ENCODE peak calls at places on chromosomes 12 and 14, in five cellular contexts. L is GM23248, B is C1 segment of cervical spinal cord, S is activated T-helper 1 cell treated with Interleukin-2 at 50 U/mL for 16 hours, C is GM19239. Z is an unnamed sample.

GRCh38 chr12:26741828-26742227 is 91.2 kb downstream of the ITPR2 start:
- DNase-seq in B (no peak), L (no peak), S (no peak), C (no peak), Z (no peak)

GRCh38 chr12:20212036-20212435 is 156.3 kb upstream of the PDE3A start:
- DNase-seq in B (no peak), L (peak; percentile 15), C (no peak), S (no peak), Z (no peak)

GRCh38 chr14:95518045-95518751 is 1.7 kb upstream of the SYNE3 start:
- DNase-seq in L (peak; percentile 42), S (no peak), C (no peak), B (no peak), Z (no peak)

GRCh38 chr14:100660498-100661339 is 66.0 kb upstream of the DLK1 start:
- DNase-seq in L (peak; percentile 66), C (no peak), B (no peak), S (no peak), Z (no peak)

GRCh38 chr12:111426341-111427185 is 20.8 kb downstream of the SH2B3 start:
- DNase-seq in L (peak; percentile 54), C (no peak), S (no peak), B (no peak), Z (no peak)

GRCh38 chr14:104333903-104334811 is 195.8 kb downstream of the KIF26A start:
- DNase-seq in C (no peak), L (no peak), S (no peak), B (no peak), Z (no peak)

GRCh38 chr14:66944872-66945271 is 244.4 kb upstream of the GARIN2 start:
- DNase-seq in S (no peak), C (no peak), L (peak; percentile 44), B (no peak), Z (no peak)

GRCh38 chr14:99282261-99283050 is 10.5 kb upstream of the BCL11B start:
- DNase-seq in L (no peak), B (no peak), S (no peak), C (no peak), Z (peak; percentile 4)

GRCh38 chr14:73465833-73466532 is 7.6 kb upstream of the NUMB start:
- DNase-seq in S (no peak), B (no peak), C (no peak), L (peak; percentile 39), Z (no peak)

GRCh38 chr12:62075860-62076259 is 184.3 kb upstream of the USP15 start:
- DNase-seq in C (no peak), S (no peak), B (no peak), L (no peak), Z (no peak)

GRCh38 chr12:105253882-105254513 is 18.0 kb upstream of the APPL2 start:
- DNase-seq in B (no peak), S (no peak), C (no peak), L (peak; percentile 87), Z (no peak)

GRCh38 chr14:92898732-92899131 is 24.2 kb upstream of the CHGA start:
- DNase-seq in S (no peak), C (no peak), L (no peak), B (no peak), Z (no peak)

GRCh38 chr14:100066984-100067383 is 1.8 kb downstream of the EVL start:
- DNase-seq in C (no peak), S (no peak), B (no peak), L (no peak), Z (no peak)

GRCh38 chr12:95790912-95791849 is 617 bp upstream of the NTN4 start:
- DNase-seq in L (peak; percentile 56), S (no peak), B (no peak), C (no peak), Z (peak; percentile 28)

GRCh38 chr12:111420494-111420893 is 14.8 kb downstream of the SH2B3 start:
- DNase-seq in B (no peak), S (no peak), L (no peak), C (no peak), Z (peak; percentile 3)

GRCh38 chr14:21240417-21240816 is 28.8 kb downstream of the HNRNPC start:
- DNase-seq in S (no peak), C (no peak), L (no peak), B (no peak), Z (no peak)

GRCh38 chr14:76446486-76446885 is 70.5 kb downstream of the ESRRB start:
- DNase-seq in S (no peak), C (no peak), B (no peak), L (no peak), Z (no peak)

GRCh38 chr14:34258318-34258717 is 203.7 kb downstream of the SPTSSA start:
- DNase-seq in C (no peak), L (peak; percentile 62), B (no peak), S (no peak), Z (no peak)

GRCh38 chr14:22485178-22485577 is 103.8 kb downstream of the DAD1 start:
- DNase-seq in L (peak; percentile 60), B (no peak), S (no peak), C (no peak), Z (no peak)

GRCh38 chr12:42141981-42142606 is 2.6 kb downstream of the GXYLT1 start:
- DNase-seq in S (no peak), B (no peak), L (no peak), C (no peak), Z (no peak)

GRCh38 chr14:20848316-20848954 is 42.8 kb upstream of the RNASE3 start:
- DNase-seq in L (peak; percentile 77), B (no peak), C (no peak), S (no peak), Z (no peak)

GRCh38 chr14:66117600-66117999 is 368.6 kb upstream of the CCDC196 start:
- DNase-seq in B (no peak), S (no peak), C (no peak), L (peak; percentile 85), Z (no peak)

GRCh38 chr14:101045511-101045910 is 142.0 kb upstream of the RTL1 start:
- DNase-seq in B (no peak), S (no peak), L (no peak), C (no peak), Z (no peak)

GRCh38 chr12:102433304-102433703 is 47.1 kb downstream of the IGF1 start:
- DNase-seq in B (no peak), C (no peak), S (no peak), L (peak; percentile 28), Z (no peak)

GRCh38 chr14:88379706-88380343 is 5.6 kb upstream of the SPATA7 start:
- DNase-seq in B (no peak), C (no peak), L (no peak), S (no peak), Z (no peak)

GRCh38 chr12:68222336-68222735 is 3.3 kb downstream of the IL26 start:
- DNase-seq in S (no peak), C (no peak), L (peak; percentile 18), B (no peak), Z (no peak)

GRCh38 chr14:43155924-43156323 is 1351.2 kb downstream of the FSCB start:
- DNase-seq in C (no peak), S (no peak), L (no peak), B (no peak), Z (no peak)

GRCh38 chr12:123286997-123287396 is 15.3 kb upstream of the CDK2AP1 start:
- DNase-seq in C (no peak), S (no peak), B (no peak), L (no peak), Z (no peak)